ENCODE peak calls at places on chromosomes 2 and 18, in eight cellular contexts. C, X, J, Q, B, H, Z and S are unnamed samples.

GRCh38 chr2:196263181-196263747 is 91.9 kb upstream of the STK17B start:
- DNase-seq in C (no peak), X (peak), J (peak), Q (no peak), B (peak), H (peak), Z (peak), S (peak)

GRCh38 chr2:36441816-36442215 is 86.2 kb downstream of the CRIM1 start:
- DNase-seq in C (no peak), X (no peak), J (peak), Q (no peak), B (no peak), H (peak), Z (peak), S (peak)

GRCh38 chr2:73243884-73244570 is 9.9 kb downstream of the CCT7 start:
- DNase-seq in C (peak), X (peak), J (peak), Q (no peak), B (no peak), H (peak), Z (peak), S (peak)

GRCh38 chr18:65938592-65939372 is 188.0 kb downstream of the CDH7 start:
- DNase-seq in C (peak), X (peak), J (peak), Q (no peak), B (no peak), H (no peak), Z (no peak), S (no peak)

GRCh38 chr18:35692866-35693265 is 111.3 kb downstream of the GALNT1 start:
- DNase-seq in C (no peak), X (no peak), J (no peak), Q (no peak), B (no peak), H (no peak), Z (no peak), S (no peak)

GRCh38 chr2:75002007-75002406 is 43.6 kb downstream of the POLE4 start:
- DNase-seq in C (no peak), X (no peak), J (peak), Q (peak), B (no peak), H (peak), Z (peak), S (peak)

GRCh38 chr2:216327447-216327846 is 44.8 kb downstream of the MARCHF4 start:
- DNase-seq in C (no peak), X (peak), J (no peak), Q (no peak), B (no peak), H (no peak), Z (no peak), S (no peak)

GRCh38 chr2:134502090-134502487 is 216.7 kb downstream of the TMEM163 start:
- DNase-seq in C (no peak), X (no peak), J (no peak), Q (no peak), B (no peak), H (no peak), Z (no peak), S (no peak)

GRCh38 chr2:146912536-146912935 is 932.3 kb upstream of the ACVR2A start:
- DNase-seq in C (peak), X (no peak), J (no peak), Q (no peak), B (no peak), H (no peak), Z (no peak), S (no peak)

GRCh38 chr2:218859556-218859993 is at the start of gene WNT6:
- DNase-seq in C (no peak), X (no peak), J (no peak), Q (no peak), B (no peak), H (no peak), Z (no peak), S (no peak)

GRCh38 chr18:10194592-10194991 is 259.8 kb upstream of the APCDD1 start:
- DNase-seq in C (no peak), X (no peak), J (no peak), Q (no peak), B (no peak), H (peak), Z (no peak), S (no peak)

GRCh38 chr2:199457147-199458016 is at the start of gene SATB2:
- DNase-seq in C (peak), X (peak), J (peak), Q (no peak), B (no peak), H (peak), Z (peak), S (peak)

GRCh38 chr18:42736074-42736473 is 379.4 kb downstream of the RIT2 start:
- DNase-seq in C (no peak), X (no peak), J (peak), Q (no peak), B (no peak), H (no peak), Z (no peak), S (no peak)

GRCh38 chr18:44682181-44682870 is 1.6 kb downstream of the SETBP1 start:
- DNase-seq in C (peak), X (no peak), J (no peak), Q (no peak), B (no peak), H (no peak), Z (peak), S (no peak)

GRCh38 chr2:234950730-234951385 is 959 bp upstream of the SH3BP4 start:
- DNase-seq in C (peak), X (peak), J (no peak), Q (no peak), B (no peak), H (peak), Z (peak), S (peak)